ENCODE peak calls at places on chromosome 18, in five cellular contexts. One of them, this sample, is unnamed.

GRCh38 chr18:48724939-48725338 is 186.1 kb downstream of the CTIF start:
- DNase-seq in H1: no peak
- DNase-seq in A549: no peak
- DNase-seq in K562: no peak
- DNase-seq in HepG2: no peak
- DNase-seq in this sample: no peak

GRCh38 chr18:48442761-48443160 is 33.6 kb upstream of the ZBTB7C start:
- DNase-seq in H1: no peak
- DNase-seq in A549: no peak
- DNase-seq in K562: no peak
- DNase-seq in HepG2: no peak
- DNase-seq in this sample: no peak

GRCh38 chr18:10195529-10195928 is 258.9 kb upstream of the APCDD1 start:
- DNase-seq in H1: no peak
- DNase-seq in A549: no peak
- DNase-seq in K562: no peak
- DNase-seq in HepG2: no peak
- DNase-seq in this sample: no peak

GRCh38 chr18:43393174-43393573 is 115.9 kb upstream of the SYT4 start:
- DNase-seq in H1: no peak
- DNase-seq in A549: no peak
- DNase-seq in K562: no peak
- DNase-seq in HepG2: no peak
- DNase-seq in this sample: no peak

GRCh38 chr18:31077883-31078282 is 24.3 kb downstream of the DSC2 start:
- DNase-seq in H1: no peak
- DNase-seq in A549: no peak
- DNase-seq in K562: no peak
- DNase-seq in HepG2: no peak
- DNase-seq in this sample: no peak

GRCh38 chr18:27017901-27018500 is 152.5 kb upstream of the AQP4 start:
- DNase-seq in H1: no peak
- DNase-seq in A549: peak; percentile 13
- DNase-seq in K562: peak; percentile 7
- DNase-seq in HepG2: peak; percentile 19
- DNase-seq in this sample: no peak

GRCh38 chr18:59606193-59607175 is 90.7 kb downstream of the CCBE1 start:
- DNase-seq in H1: no peak
- DNase-seq in A549: no peak
- DNase-seq in K562: no peak
- DNase-seq in HepG2: no peak
- DNase-seq in this sample: no peak

GRCh38 chr18:71020342-71021096 is 731.7 kb downstream of the SOCS6 start:
- DNase-seq in H1: no peak
- DNase-seq in A549: no peak
- DNase-seq in K562: no peak
- DNase-seq in HepG2: no peak
- DNase-seq in this sample: no peak

GRCh38 chr18:32770181-32770650 is 2.6 kb downstream of the KLHL14 start:
- DNase-seq in H1: no peak
- DNase-seq in A549: no peak
- DNase-seq in K562: no peak
- DNase-seq in HepG2: peak; percentile 23
- DNase-seq in this sample: peak; percentile 29

GRCh38 chr18:3151379-3152264 is 68.1 kb downstream of the MYOM1 start:
- DNase-seq in H1: no peak
- DNase-seq in A549: peak; percentile 30
- DNase-seq in K562: peak; percentile 52
- DNase-seq in HepG2: peak; percentile 36
- DNase-seq in this sample: no peak

GRCh38 chr18:77133920-77134496 is 1.4 kb upstream of the MBP start:
- DNase-seq in H1: no peak
- DNase-seq in A549: no peak
- DNase-seq in K562: peak; percentile 9
- DNase-seq in HepG2: peak; percentile 20
- DNase-seq in this sample: no peak

GRCh38 chr18:14781671-14782070 is 33.7 kb downstream of the ANKRD30B start:
- DNase-seq in H1: no peak
- DNase-seq in A549: no peak
- DNase-seq in K562: no peak
- DNase-seq in HepG2: no peak
- DNase-seq in this sample: no peak

GRCh38 chr18:27005589-27005988 is 140.1 kb upstream of the AQP4 start:
- DNase-seq in H1: no peak
- DNase-seq in A549: peak; percentile 39
- DNase-seq in K562: peak; percentile 16
- DNase-seq in HepG2: peak; percentile 22
- DNase-seq in this sample: no peak

GRCh38 chr18:41170346-41170745 is 784.7 kb upstream of the PIK3C3 start:
- DNase-seq in H1: no peak
- DNase-seq in A549: no peak
- DNase-seq in K562: no peak
- DNase-seq in HepG2: no peak
- DNase-seq in this sample: no peak

GRCh38 chr18:57666818-57667497 is 45.3 kb upstream of the NARS1 start:
- DNase-seq in H1: no peak
- DNase-seq in A549: peak; percentile 35
- DNase-seq in K562: peak; percentile 80
- DNase-seq in HepG2: no peak
- DNase-seq in this sample: no peak

GRCh38 chr18:35753306-35753910 is 171.9 kb downstream of the GALNT1 start:
- DNase-seq in H1: no peak
- DNase-seq in A549: no peak
- DNase-seq in K562: no peak
- DNase-seq in HepG2: no peak
- DNase-seq in this sample: no peak

GRCh38 chr18:11258014-11258413 is 108.6 kb upstream of the PIEZO2 start:
- DNase-seq in H1: no peak
- DNase-seq in A549: no peak
- DNase-seq in K562: no peak
- DNase-seq in HepG2: no peak
- DNase-seq in this sample: no peak

GRCh38 chr18:3328522-3328921 is 66.6 kb downstream of the MYL12B start:
- DNase-seq in H1: no peak
- DNase-seq in A549: no peak
- DNase-seq in K562: no peak
- DNase-seq in HepG2: no peak
- DNase-seq in this sample: no peak

GRCh38 chr18:31684279-31685096 is at the start of gene B4GALT6:
- DNase-seq in H1: peak; percentile 79
- DNase-seq in A549: peak; percentile 47
- DNase-seq in K562: peak; percentile 12
- DNase-seq in HepG2: no peak
- DNase-seq in this sample: peak; percentile 80

GRCh38 chr18:48021273-48021914 is 90.9 kb upstream of the SMAD2 start:
- DNase-seq in H1: no peak
- DNase-seq in A549: no peak
- DNase-seq in K562: no peak
- DNase-seq in HepG2: no peak
- DNase-seq in this sample: peak; percentile 10

GRCh38 chr18:9771977-9772660 is 64.0 kb downstream of the RAB31 start:
- DNase-seq in H1: no peak
- DNase-seq in A549: no peak
- DNase-seq in K562: no peak
- DNase-seq in HepG2: no peak
- DNase-seq in this sample: no peak

GRCh38 chr18:58635891-58636290 is 7.0 kb upstream of the ALPK2 start:
- DNase-seq in H1: no peak
- DNase-seq in A549: peak; percentile 49
- DNase-seq in K562: peak; percentile 11
- DNase-seq in HepG2: no peak
- DNase-seq in this sample: no peak

GRCh38 chr18:12420831-12421421 is 13.2 kb downstream of the PRELID3A start:
- DNase-seq in H1: peak; percentile 83
- DNase-seq in A549: no peak
- DNase-seq in K562: no peak
- DNase-seq in HepG2: peak; percentile 66
- DNase-seq in this sample: peak; percentile 76

GRCh38 chr18:56083097-56083865 is 495.3 kb upstream of the TCF4 start:
- DNase-seq in H1: no peak
- DNase-seq in A549: no peak
- DNase-seq in K562: peak; percentile 2
- DNase-seq in HepG2: no peak
- DNase-seq in this sample: peak; percentile 19

GRCh38 chr18:76441002-76441667 is 53.9 kb downstream of the ZNF516 start:
- DNase-seq in H1: no peak
- DNase-seq in A549: no peak
- DNase-seq in K562: no peak
- DNase-seq in HepG2: no peak
- DNase-seq in this sample: no peak

GRCh38 chr18:68164909-68165308 is 550.0 kb downstream of the TMX3 start:
- DNase-seq in H1: no peak
- DNase-seq in A549: no peak
- DNase-seq in K562: no peak
- DNase-seq in HepG2: no peak
- DNase-seq in this sample: no peak

GRCh38 chr18:3663870-3664512 is 214.0 kb downstream of the TGIF1 start:
- DNase-seq in H1: no peak
- DNase-seq in A549: no peak
- DNase-seq in K562: no peak
- DNase-seq in HepG2: peak; percentile 59
- DNase-seq in this sample: no peak

GRCh38 chr18:5417342-5417741 is 121.8 kb upstream of the ZBTB14 start:
- DNase-seq in H1: no peak
- DNase-seq in A549: no peak
- DNase-seq in K562: no peak
- DNase-seq in HepG2: no peak
- DNase-seq in this sample: no peak
- TF ChIP-seq JUN in H1: no peak
- TF ChIP-seq JUN in A549: no peak
- TF ChIP-seq JUN in K562: no peak
- TF ChIP-seq JUN in HepG2: no peak
- TF ChIP-seq JUN in this sample: no peak

GRCh38 chr18:22169011-22169888 is at the start of gene GATA6:
- DNase-seq in H1: peak; percentile 87
- DNase-seq in A549: peak; percentile 85
- DNase-seq in K562: peak; percentile 77
- DNase-seq in HepG2: peak; percentile 84
- DNase-seq in this sample: peak; percentile 74
- TF ChIP-seq JUN in H1: no peak
- TF ChIP-seq JUN in A549: no peak
- TF ChIP-seq JUN in K562: no peak
- TF ChIP-seq JUN in HepG2: no peak
- TF ChIP-seq JUN in this sample: no peak

GRCh38 chr18:1585881-1586488 is 681.3 kb downstream of the ADCYAP1 start:
- DNase-seq in H1: no peak
- DNase-seq in A549: peak; percentile 13
- DNase-seq in K562: peak; percentile 43
- DNase-seq in HepG2: peak; percentile 20
- DNase-seq in this sample: no peak
- TF ChIP-seq JUN in H1: no peak
- TF ChIP-seq JUN in A549: no peak
- TF ChIP-seq JUN in K562: no peak
- TF ChIP-seq JUN in HepG2: no peak
- TF ChIP-seq JUN in this sample: no peak

GRCh38 chr18:45896991-45897390 is 70.1 kb downstream of the EPG5 start:
- DNase-seq in H1: no peak
- DNase-seq in A549: no peak
- DNase-seq in K562: no peak
- DNase-seq in HepG2: peak; percentile 13
- DNase-seq in this sample: no peak
- TF ChIP-seq JUN in H1: no peak
- TF ChIP-seq JUN in A549: no peak
- TF ChIP-seq JUN in K562: no peak
- TF ChIP-seq JUN in HepG2: no peak
- TF ChIP-seq JUN in this sample: no peak

DNA sequence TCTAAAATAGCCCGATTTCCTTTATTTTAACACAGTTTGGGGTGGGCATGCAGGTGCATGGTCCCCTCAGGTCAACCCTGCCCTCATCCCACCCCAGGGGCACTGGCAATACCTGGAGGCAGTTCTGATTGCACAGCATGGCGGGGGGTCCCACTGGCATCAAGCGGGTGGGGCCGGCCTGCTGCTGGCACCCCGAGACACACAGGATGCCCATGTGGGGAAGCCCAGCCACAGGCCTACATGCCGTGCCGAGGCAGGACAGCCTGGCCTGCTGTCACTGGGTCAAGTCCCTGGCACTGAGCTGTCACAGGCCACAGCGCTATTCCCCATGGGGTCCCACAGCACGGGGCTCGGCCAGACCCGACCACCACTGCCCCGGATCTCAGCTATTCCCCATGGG is 11.9 kb upstream of the KCNG2 start:
- DNase-seq in H1: no peak
- DNase-seq in A549: no peak
- DNase-seq in K562: no peak
- DNase-seq in HepG2: no peak
- DNase-seq in this sample: no peak
- TF ChIP-seq JUN in H1: no peak
- TF ChIP-seq JUN in A549: no peak
- TF ChIP-seq JUN in K562: no peak
- TF ChIP-seq JUN in HepG2: no peak
- TF ChIP-seq JUN in this sample: no peak

GRCh38 chr18:8140841-8141501 is 468.3 kb upstream of the RAB12 start:
- DNase-seq in H1: no peak
- DNase-seq in A549: peak; percentile 19
- DNase-seq in K562: peak; percentile 57
- DNase-seq in HepG2: no peak
- DNase-seq in this sample: no peak

GRCh38 chr18:8139971-8140406 is 469.2 kb upstream of the RAB12 start:
- DNase-seq in H1: no peak
- DNase-seq in A549: no peak
- DNase-seq in K562: no peak
- DNase-seq in HepG2: no peak
- DNase-seq in this sample: no peak

GRCh38 chr18:8139127-8139591 is 470.1 kb upstream of the RAB12 start:
- DNase-seq in H1: no peak
- DNase-seq in A549: no peak
- DNase-seq in K562: peak; percentile 15
- DNase-seq in HepG2: no peak
- DNase-seq in this sample: no peak

GRCh38 chr18:8142932-8143331 is 466.3 kb upstream of the RAB12 start:
- DNase-seq in H1: no peak
- DNase-seq in A549: no peak
- DNase-seq in K562: no peak
- DNase-seq in HepG2: no peak
- DNase-seq in this sample: no peak

GRCh38 chr18:8142131-8142711 is 467.0 kb upstream of the RAB12 start:
- DNase-seq in H1: no peak
- DNase-seq in A549: no peak
- DNase-seq in K562: peak; percentile 47
- DNase-seq in HepG2: no peak
- DNase-seq in this sample: no peak
- TF ChIP-seq JUN in H1: no peak
- TF ChIP-seq JUN in A549: no peak
- TF ChIP-seq JUN in K562: no peak
- TF ChIP-seq JUN in HepG2: no peak
- TF ChIP-seq JUN in this sample: no peak

DNA sequence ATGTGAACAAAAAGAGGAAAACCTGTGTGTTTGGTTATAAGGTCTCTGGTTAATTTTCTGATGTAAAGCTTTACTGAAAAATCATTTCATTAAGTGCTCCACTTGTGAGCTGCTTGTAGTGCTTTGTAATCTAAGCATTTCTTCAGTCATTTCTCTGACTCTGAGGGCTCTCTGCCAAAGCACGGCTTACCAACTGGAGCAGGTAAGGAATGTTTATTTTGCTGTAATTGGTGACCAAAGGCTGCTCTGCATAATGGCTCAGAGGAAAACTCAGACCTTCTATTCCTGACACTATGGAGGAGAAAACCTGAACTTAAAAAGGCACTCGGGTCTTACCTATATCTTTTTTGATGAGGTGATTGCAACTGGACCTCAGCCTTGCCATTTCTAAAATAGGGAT is 848.8 kb downstream of the MBD2 start:
- DNase-seq in H1: no peak
- DNase-seq in A549: no peak
- DNase-seq in K562: no peak
- DNase-seq in HepG2: no peak
- DNase-seq in this sample: no peak
- TF ChIP-seq JUN in H1: no peak
- TF ChIP-seq JUN in A549: no peak
- TF ChIP-seq JUN in K562: no peak
- TF ChIP-seq JUN in HepG2: no peak
- TF ChIP-seq JUN in this sample: no peak